ENCODE peak calls at places on chromosomes 3 and 15, in five cellular contexts. U is EL, N is sciatic nerve, A is RCC 7860, T is GM06990. P is an unnamed sample.

GRCh38 chr3:69505770-69506407 is 120.0 kb upstream of the FRMD4B start:
- DNase-seq in N (no peak), U (no peak), T (no peak), A (no peak), P (no peak)

GRCh38 chr3:161139686-161140085 is 34.5 kb upstream of the B3GALNT1 start:
- DNase-seq in N (no peak), T (no peak), A (no peak), U (no peak), P (no peak)

GRCh38 chr15:52466134-52466701 is 62.5 kb downstream of the MYO5A start:
- DNase-seq in U (no peak), A (no peak), N (peak), T (peak), P (peak)

GRCh38 chr3:10855871-10856662 is 40.0 kb downstream of the SLC6A11 start:
- DNase-seq in U (no peak), T (no peak), N (no peak), A (no peak), P (no peak)

GRCh38 chr3:45026038-45026437 is at the start of gene CLEC3B:
- DNase-seq in U (peak), N (peak), T (no peak), A (no peak), P (peak)

GRCh38 chr15:41259546-41260189 is 28.6 kb downstream of the CHP1 start:
- DNase-seq in N (no peak), U (no peak), A (no peak), T (no peak), P (no peak)

GRCh38 chr3:110955301-110955880 is 116.2 kb upstream of the NECTIN3 start:
- DNase-seq in T (no peak), N (no peak), A (no peak), U (peak), P (no peak)

GRCh38 chr3:104628185-104628789 is 738.4 kb upstream of the ALCAM start:
- DNase-seq in N (no peak), T (no peak), A (peak), U (peak), P (no peak)

GRCh38 chr3:180048108-180048507 is 11.4 kb upstream of the PEX5L start:
- DNase-seq in A (no peak), N (no peak), U (no peak), T (no peak), P (no peak)

GRCh38 chr15:33083232-33084006 is 111.1 kb downstream of the FMN1 start:
- DNase-seq in N (no peak), A (peak), T (no peak), U (peak), P (no peak)

GRCh38 chr15:72206677-72207000 is 9.1 kb upstream of the GRAMD2A start:
- DNase-seq in U (no peak), T (no peak), A (no peak), N (no peak), P (no peak)

GRCh38 chr3:17894434-17895060 is 152.1 kb upstream of the TBC1D5 start:
- DNase-seq in U (peak), N (no peak), T (no peak), A (peak), P (no peak)

GRCh38 chr3:131026321-131027151 is at the start of the genes ASTE1 and NEK11:
- DNase-seq in T (peak), U (peak), A (peak), N (peak), P (peak)

GRCh38 chr3:61537366-61537765 is 24.0 kb upstream of the PTPRG start:
- DNase-seq in A (no peak), U (no peak), N (no peak), T (no peak), P (no peak)

GRCh38 chr15:52558196-52558595 is 10.6 kb downstream of the ARPP19 start:
- DNase-seq in N (no peak), T (peak), U (peak), A (peak), P (no peak)

GRCh38 chr3:52231502-52232278 is 6.2 kb upstream of the TLR9 start:
- DNase-seq in T (peak), U (peak), A (peak), N (peak), P (no peak)

GRCh38 chr3:125615256-125615655 is 20.0 kb upstream of the OSBPL11 start:
- DNase-seq in U (no peak), A (no peak), T (no peak), N (no peak), P (no peak)

GRCh38 chr15:97979131-97979502 is 18.6 kb downstream of the ARRDC4 start:
- DNase-seq in T (no peak), N (no peak), A (no peak), U (no peak), P (no peak)

GRCh38 chr3:105415981-105416380 is 49.3 kb downstream of the ALCAM start:
- DNase-seq in N (no peak), T (no peak), A (no peak), U (peak), P (no peak)

GRCh38 chr3:73637042-73637441 is 12.3 kb upstream of the PDZRN3 start:
- DNase-seq in T (no peak), A (no peak), N (no peak), U (peak), P (no peak)

GRCh38 chr3:150523538-150523937 is 22.8 kb downstream of the SERP1 start:
- DNase-seq in T (no peak), A (no peak), N (no peak), U (no peak), P (no peak)

GRCh38 chr3:52397676-52398399 is 47.1 kb downstream of the SEMA3G start:
- DNase-seq in U (no peak), N (no peak), T (no peak), A (no peak), P (no peak)

GRCh38 chr15:83030021-83030420 is 18.6 kb upstream of the C15orf40 start:
- DNase-seq in A (peak), T (no peak), U (peak), N (no peak), P (no peak)

GRCh38 chr3:26763723-26764122 is 141.2 kb downstream of the LRRC3B start:
- DNase-seq in A (no peak), U (no peak), T (no peak), N (no peak), P (no peak)

GRCh38 chr3:52268036-52268435 is 10.4 kb downstream of the WDR82 start:
- DNase-seq in U (no peak), T (no peak), A (no peak), N (no peak), P (no peak)

GRCh38 chr3:11757929-11758328 is 88.8 kb downstream of the TAMM41 start:
- DNase-seq in U (no peak), N (no peak), A (no peak), T (no peak), P (no peak)

GRCh38 chr15:68515371-68516095 is 63.3 kb upstream of the CORO2B start:
- DNase-seq in N (no peak), T (no peak), U (no peak), A (no peak), P (no peak)

GRCh38 chr15:62068071-62068786 is 1.5 kb downstream of the C2CD4A start:
- DNase-seq in A (no peak), U (peak), N (peak), T (peak), P (peak)

GRCh38 chr15:68829068-68829467 is 8.4 kb upstream of the ANP32A start:
- DNase-seq in T (no peak), N (no peak), A (no peak), U (no peak), P (no peak)

GRCh38 chr3:25897019-25897418 is 107.1 kb downstream of the OXSM start:
- DNase-seq in N (no peak), A (peak), T (no peak), U (peak), P (no peak)

GRCh38 chr15:78203346-78204225 is 30.8 kb downstream of the ACSBG1 start:
- DNase-seq in T (no peak), N (peak), A (no peak), U (no peak), P (no peak)

GRCh38 chr3:49020335-49021212 is 1.3 kb upstream of the NDUFAF3 start:
- DNase-seq in T (peak), U (peak), N (peak), A (no peak), P (peak)

GRCh38 chr3:105119801-105120340 is 246.8 kb upstream of the ALCAM start:
- DNase-seq in N (no peak), A (no peak), T (no peak), U (no peak), P (no peak)

GRCh38 chr15:96064351-96064756 is 266.1 kb upstream of the NR2F2 start:
- DNase-seq in N (no peak), U (peak), T (no peak), A (peak), P (no peak)